ENCODE peak calls at places on chromosomes 4 and X, in six cellular contexts. One of them, this sample, is unnamed. For H3K4me1, the result is how much of the 10 kb centered on the place peaks cover.

GRCh38 chr4:59925290-59925689 is 1274.8 kb upstream of the ADGRL3 start:
- DNase-seq in cardiac muscle cell: no peak
- DNase-seq in colonic mucosa: no peak
- DNase-seq in IMR-90: no peak
- DNase-seq in ovary: no peak
- DNase-seq in small intestine: no peak
- DNase-seq in this sample: no peak

GRCh38 chrX:65513610-65514009 is 21.0 kb downstream of the LAS1L start:
- DNase-seq in small intestine: no peak
- DNase-seq in ovary: no peak
- DNase-seq in cardiac muscle cell: no peak
- DNase-seq in colonic mucosa: no peak
- DNase-seq in IMR-90: no peak
- DNase-seq in this sample: no peak

GRCh38 chrX:74422576-74423288 is 1.4 kb downstream of the SLC16A2 start:
- DNase-seq in small intestine: peak
- DNase-seq in colonic mucosa: peak
- DNase-seq in ovary: peak
- DNase-seq in cardiac muscle cell: peak
- DNase-seq in IMR-90: peak
- DNase-seq in this sample: peak

GRCh38 chr4:152100378-152101201 is 339.8 kb upstream of the GATB start:
- DNase-seq in colonic mucosa: no peak
- DNase-seq in ovary: no peak
- DNase-seq in cardiac muscle cell: no peak
- DNase-seq in small intestine: peak
- DNase-seq in IMR-90: no peak
- DNase-seq in this sample: peak

GRCh38 chr4:26858035-26858918 is 2.4 kb upstream of the STIM2 start:
- DNase-seq in cardiac muscle cell: no peak
- DNase-seq in ovary: no peak
- DNase-seq in IMR-90: no peak
- DNase-seq in small intestine: peak
- DNase-seq in colonic mucosa: no peak
- DNase-seq in this sample: no peak

GRCh38 chr4:141258558-141258957 is 37.9 kb downstream of the ZNF330 start:
- DNase-seq in ovary: no peak
- DNase-seq in small intestine: no peak
- DNase-seq in cardiac muscle cell: no peak
- DNase-seq in colonic mucosa: no peak
- DNase-seq in IMR-90: no peak
- DNase-seq in this sample: no peak

GRCh38 chr4:140343303-140343702 is 30.1 kb upstream of the SCOC start:
- DNase-seq in ovary: peak
- DNase-seq in IMR-90: no peak
- DNase-seq in colonic mucosa: peak
- DNase-seq in cardiac muscle cell: no peak
- DNase-seq in small intestine: peak
- DNase-seq in this sample: peak

GRCh38 chr4:177041356-177041755 is 248.6 kb upstream of the VEGFC start:
- DNase-seq in IMR-90: no peak
- DNase-seq in ovary: no peak
- DNase-seq in cardiac muscle cell: no peak
- DNase-seq in colonic mucosa: no peak
- DNase-seq in small intestine: no peak
- DNase-seq in this sample: no peak

GRCh38 chr4:112546476-112546875 is 30.5 kb upstream of the NEUROG2 start:
- DNase-seq in colonic mucosa: no peak
- DNase-seq in ovary: no peak
- DNase-seq in cardiac muscle cell: no peak
- DNase-seq in IMR-90: no peak
- DNase-seq in small intestine: no peak
- DNase-seq in this sample: no peak

GRCh38 chr4:53576676-53577372 is 14.5 kb downstream of the LNX1 start:
- DNase-seq in cardiac muscle cell: no peak
- DNase-seq in small intestine: peak
- DNase-seq in IMR-90: peak
- DNase-seq in ovary: no peak
- DNase-seq in colonic mucosa: peak
- DNase-seq in this sample: no peak

GRCh38 chrX:40971736-40972135 is 113.5 kb upstream of the USP9X start:
- DNase-seq in cardiac muscle cell: no peak
- DNase-seq in ovary: no peak
- DNase-seq in colonic mucosa: no peak
- DNase-seq in small intestine: peak
- DNase-seq in IMR-90: peak
- DNase-seq in this sample: no peak

GRCh38 chr4:40915318-40916217 is 165.8 kb downstream of the NSUN7 start:
- DNase-seq in cardiac muscle cell: no peak
- DNase-seq in ovary: no peak
- DNase-seq in IMR-90: peak
- DNase-seq in colonic mucosa: no peak
- DNase-seq in small intestine: no peak
- DNase-seq in this sample: peak

GRCh38 chr4:105306820-105307219 is 160.1 kb downstream of the TET2 start:
- DNase-seq in IMR-90: no peak
- DNase-seq in small intestine: no peak
- DNase-seq in colonic mucosa: no peak
- DNase-seq in cardiac muscle cell: no peak
- DNase-seq in ovary: no peak
- DNase-seq in this sample: no peak

GRCh38 chr4:48779095-48779997 is 733 bp downstream of the FRYL start:
- DNase-seq in small intestine: peak
- DNase-seq in colonic mucosa: peak
- DNase-seq in cardiac muscle cell: peak
- DNase-seq in ovary: peak
- DNase-seq in IMR-90: peak
- DNase-seq in this sample: peak

GRCh38 chr4:48780867-48781219 is 764 bp upstream of the FRYL start:
- DNase-seq in IMR-90: peak
- DNase-seq in small intestine: peak
- DNase-seq in ovary: peak
- DNase-seq in cardiac muscle cell: no peak
- DNase-seq in colonic mucosa: peak
- DNase-seq in this sample: no peak

GRCh38 chr4:48777739-48778138 is 2.3 kb downstream of the FRYL start:
- DNase-seq in cardiac muscle cell: no peak
- DNase-seq in ovary: no peak
- DNase-seq in IMR-90: no peak
- DNase-seq in small intestine: no peak
- DNase-seq in colonic mucosa: no peak
- DNase-seq in this sample: no peak

GRCh38 chr4:48779998-48780866 is at the start of gene FRYL:
- DNase-seq in small intestine: peak
- DNase-seq in ovary: peak
- DNase-seq in colonic mucosa: peak
- DNase-seq in IMR-90: peak
- DNase-seq in cardiac muscle cell: peak
- DNase-seq in this sample: peak

DNA sequence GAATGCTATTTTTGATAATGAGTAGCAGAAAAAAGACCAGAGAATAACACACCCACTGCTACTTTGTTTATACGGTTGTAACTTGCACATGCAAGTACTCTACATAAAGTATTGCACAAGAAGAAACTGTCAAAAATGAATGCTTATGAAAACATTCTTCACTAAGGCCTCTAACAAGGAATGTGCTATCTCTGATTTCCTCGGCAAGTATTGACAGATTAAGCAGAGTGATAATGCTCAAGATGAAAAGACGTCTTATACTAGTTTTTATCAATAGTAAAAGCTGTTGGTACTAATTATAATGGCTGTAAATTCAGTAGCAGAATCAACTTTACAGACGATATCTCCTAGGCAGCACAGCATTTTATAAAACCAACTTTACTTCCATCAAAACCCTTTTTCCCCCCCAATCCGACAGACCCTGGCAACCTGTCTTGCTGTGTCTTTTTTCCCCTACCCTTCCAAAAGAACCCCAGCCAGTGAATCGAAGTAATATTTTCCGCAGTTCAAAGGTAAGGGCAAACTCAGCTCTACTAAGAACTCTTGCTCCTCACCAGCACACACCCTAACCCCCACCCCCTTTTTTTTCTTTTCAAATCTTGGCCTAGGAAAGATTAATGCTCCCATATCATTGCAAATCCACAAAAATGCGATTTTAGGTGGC is 1.5 kb downstream of the FRYL start:
- DNase-seq in colonic mucosa: no peak
- DNase-seq in ovary: no peak
- DNase-seq in small intestine: peak
- DNase-seq in cardiac muscle cell: peak
- DNase-seq in IMR-90: peak
- DNase-seq in this sample: no peak
- H3K4me1 ChIP-seq in colonic mucosa: under half
- H3K4me1 ChIP-seq in ovary: under half
- H3K4me1 ChIP-seq in small intestine: under half
- H3K4me1 ChIP-seq in cardiac muscle cell: under half
- H3K4me1 ChIP-seq in IMR-90: under half
- H3K4me1 ChIP-seq in this sample: under half

GRCh38 chrX:29215251-29215650 is 628.0 kb downstream of the IL1RAPL1 start:
- DNase-seq in cardiac muscle cell: no peak
- DNase-seq in colonic mucosa: no peak
- DNase-seq in IMR-90: peak
- DNase-seq in small intestine: no peak
- DNase-seq in ovary: no peak
- DNase-seq in this sample: peak
- H3K4me1 ChIP-seq in cardiac muscle cell: under half
- H3K4me1 ChIP-seq in colonic mucosa: under half
- H3K4me1 ChIP-seq in IMR-90: under half
- H3K4me1 ChIP-seq in small intestine: under half
- H3K4me1 ChIP-seq in ovary: under half
- H3K4me1 ChIP-seq in this sample: under half

DNA sequence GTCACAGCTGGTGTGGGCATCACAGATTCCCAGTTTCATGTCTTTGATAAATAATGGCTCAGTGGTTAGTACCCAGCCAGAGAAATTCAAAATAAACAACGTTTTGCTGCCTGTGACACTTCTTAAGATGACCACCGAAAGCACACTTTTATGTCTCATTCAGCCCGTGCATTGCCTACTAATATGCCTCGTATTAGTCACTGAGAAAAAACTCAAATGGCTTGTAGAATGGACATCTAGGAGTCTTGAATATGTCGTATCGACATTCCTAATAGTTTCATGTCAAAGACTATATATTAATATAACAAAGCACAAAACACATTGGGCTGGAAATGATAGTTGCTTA is 103.9 kb upstream of the FAT1 start:
- DNase-seq in cardiac muscle cell: no peak
- DNase-seq in IMR-90: peak
- DNase-seq in ovary: no peak
- DNase-seq in colonic mucosa: no peak
- DNase-seq in small intestine: no peak
- DNase-seq in this sample: no peak
- H3K4me1 ChIP-seq in cardiac muscle cell: under half
- H3K4me1 ChIP-seq in IMR-90: under half
- H3K4me1 ChIP-seq in ovary: under half
- H3K4me1 ChIP-seq in colonic mucosa: under half
- H3K4me1 ChIP-seq in small intestine: under half
- H3K4me1 ChIP-seq in this sample: under half

GRCh38 chr4:150569384-150569987 is 12.5 kb upstream of the MAB21L2 start:
- DNase-seq in colonic mucosa: no peak
- DNase-seq in ovary: no peak
- DNase-seq in cardiac muscle cell: no peak
- DNase-seq in IMR-90: peak
- DNase-seq in small intestine: no peak
- DNase-seq in this sample: no peak
- H3K4me1 ChIP-seq in colonic mucosa: under half
- H3K4me1 ChIP-seq in ovary: under half
- H3K4me1 ChIP-seq in cardiac muscle cell: under half
- H3K4me1 ChIP-seq in IMR-90: under half
- H3K4me1 ChIP-seq in small intestine: under half
- H3K4me1 ChIP-seq in this sample: under half

GRCh38 chr4:7909463-7909862 is 30.2 kb downstream of the AFAP1 start:
- DNase-seq in cardiac muscle cell: no peak
- DNase-seq in colonic mucosa: no peak
- DNase-seq in ovary: no peak
- DNase-seq in IMR-90: no peak
- DNase-seq in small intestine: no peak
- DNase-seq in this sample: no peak

GRCh38 chr4:7909966-7910720 is 29.5 kb downstream of the AFAP1 start:
- DNase-seq in colonic mucosa: no peak
- DNase-seq in ovary: no peak
- DNase-seq in small intestine: no peak
- DNase-seq in cardiac muscle cell: no peak
- DNase-seq in IMR-90: peak
- DNase-seq in this sample: no peak

GRCh38 chr4:7912826-7913225 is 26.8 kb downstream of the AFAP1 start:
- DNase-seq in IMR-90: no peak
- DNase-seq in small intestine: no peak
- DNase-seq in ovary: no peak
- DNase-seq in colonic mucosa: no peak
- DNase-seq in cardiac muscle cell: no peak
- DNase-seq in this sample: no peak

GRCh38 chr4:7910721-7911015 is 29.0 kb downstream of the AFAP1 start:
- DNase-seq in colonic mucosa: no peak
- DNase-seq in IMR-90: no peak
- DNase-seq in ovary: no peak
- DNase-seq in cardiac muscle cell: no peak
- DNase-seq in small intestine: no peak
- DNase-seq in this sample: no peak

DNA sequence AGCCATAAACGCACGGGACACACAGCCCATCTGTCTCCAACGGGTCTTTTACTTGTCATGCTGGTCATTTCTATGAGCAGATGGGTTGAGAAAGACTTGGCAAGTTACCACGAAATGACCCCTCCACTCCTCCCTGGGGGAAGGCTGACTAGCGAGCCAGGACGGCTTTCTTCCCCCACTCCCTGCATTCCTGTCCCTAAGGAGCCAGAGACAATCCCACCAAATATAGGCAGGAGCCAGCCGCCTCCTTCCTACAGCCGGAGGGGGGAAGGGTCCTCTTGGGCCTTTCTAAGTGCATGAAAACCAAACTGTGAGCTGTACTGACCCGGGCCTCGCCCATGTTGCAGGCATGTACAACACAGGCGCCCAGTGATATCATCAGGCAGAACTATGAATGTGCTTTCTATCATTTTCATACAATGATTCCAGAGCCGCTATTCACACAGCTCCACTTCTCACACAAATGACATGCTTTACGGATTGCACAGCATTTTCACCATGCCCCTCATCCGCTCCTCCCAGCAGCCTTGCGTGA is 28.6 kb downstream of the AFAP1 start:
- DNase-seq in IMR-90: peak
- DNase-seq in ovary: no peak
- DNase-seq in small intestine: no peak
- DNase-seq in cardiac muscle cell: peak
- DNase-seq in colonic mucosa: peak
- DNase-seq in this sample: peak
- H3K4me1 ChIP-seq in IMR-90: under half
- H3K4me1 ChIP-seq in ovary: under half
- H3K4me1 ChIP-seq in small intestine: under half
- H3K4me1 ChIP-seq in cardiac muscle cell: under half
- H3K4me1 ChIP-seq in colonic mucosa: under half
- H3K4me1 ChIP-seq in this sample: under half

DNA sequence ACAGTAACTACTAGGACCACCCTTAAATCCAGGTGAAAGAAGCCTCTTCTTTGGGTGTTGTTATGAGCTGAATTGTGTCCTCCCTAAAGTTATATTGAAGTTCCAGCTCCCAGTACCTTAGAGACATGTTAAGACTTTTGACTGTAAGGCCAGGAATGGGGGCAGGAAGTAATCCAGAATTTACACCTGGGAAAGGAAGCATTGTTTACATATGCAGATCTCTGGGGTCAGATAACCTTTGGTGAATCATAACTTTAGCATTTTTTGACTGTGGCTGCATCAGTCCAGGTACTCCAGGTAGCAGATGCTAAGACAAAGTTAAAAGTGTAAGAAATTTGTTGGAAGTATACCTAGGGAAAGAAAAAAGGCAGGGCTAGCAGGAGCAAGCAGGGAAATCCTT is 104.9 kb upstream of the CENPE start:
- DNase-seq in colonic mucosa: no peak
- DNase-seq in ovary: no peak
- DNase-seq in IMR-90: no peak
- DNase-seq in small intestine: no peak
- DNase-seq in cardiac muscle cell: no peak
- DNase-seq in this sample: peak
- H3K4me1 ChIP-seq in colonic mucosa: under half
- H3K4me1 ChIP-seq in ovary: under half
- H3K4me1 ChIP-seq in IMR-90: under half
- H3K4me1 ChIP-seq in small intestine: under half
- H3K4me1 ChIP-seq in cardiac muscle cell: under half
- H3K4me1 ChIP-seq in this sample: under half